ENCODE peak calls at places on chromosomes 6 and 20, in eight cellular contexts. One of them, this sample, is unnamed.

GRCh38 chr6:150184850-150185480 is 42.1 kb downstream of the PPP1R14C start:
- DNase-seq in A549: no peak
- DNase-seq in K562: no peak
- DNase-seq in HepG2: no peak
- DNase-seq in endothelial cell of umbilical vein: no peak
- DNase-seq in GM12878: peak
- DNase-seq in H1: no peak
- DNase-seq in HCT116: no peak
- DNase-seq in this sample: no peak

GRCh38 chr6:7112741-7113313 is 5.1 kb downstream of the RREB1 start:
- DNase-seq in HCT116: no peak
- DNase-seq in GM12878: peak
- DNase-seq in endothelial cell of umbilical vein: no peak
- DNase-seq in K562: no peak
- DNase-seq in HepG2: peak
- DNase-seq in A549: no peak
- DNase-seq in H1: no peak
- DNase-seq in this sample: peak

GRCh38 chr6:8549381-8549780 is 114.0 kb upstream of the SLC35B3 start:
- DNase-seq in HCT116: no peak
- DNase-seq in K562: no peak
- DNase-seq in GM12878: no peak
- DNase-seq in A549: no peak
- DNase-seq in endothelial cell of umbilical vein: no peak
- DNase-seq in HepG2: no peak
- DNase-seq in H1: no peak
- DNase-seq in this sample: no peak

GRCh38 chr20:20435453-20435852 is 67.5 kb downstream of the INSM1 start:
- DNase-seq in HepG2: no peak
- DNase-seq in GM12878: no peak
- DNase-seq in HCT116: no peak
- DNase-seq in H1: no peak
- DNase-seq in endothelial cell of umbilical vein: no peak
- DNase-seq in A549: no peak
- DNase-seq in K562: no peak
- DNase-seq in this sample: no peak

GRCh38 chr20:59810376-59811187 is 122.9 kb downstream of the SYCP2 start:
- DNase-seq in K562: peak
- DNase-seq in endothelial cell of umbilical vein: no peak
- DNase-seq in GM12878: no peak
- DNase-seq in A549: no peak
- DNase-seq in HCT116: no peak
- DNase-seq in H1: no peak
- DNase-seq in HepG2: no peak
- DNase-seq in this sample: no peak

GRCh38 chr6:107115695-107116327 is 496 bp upstream of the BEND3 start:
- DNase-seq in HepG2: peak
- DNase-seq in K562: peak
- DNase-seq in endothelial cell of umbilical vein: peak
- DNase-seq in H1: no peak
- DNase-seq in GM12878: no peak
- DNase-seq in HCT116: no peak
- DNase-seq in A549: peak
- DNase-seq in this sample: peak

GRCh38 chr20:17657898-17658647 is 24.0 kb downstream of the RRBP1 start:
- DNase-seq in K562: no peak
- DNase-seq in A549: no peak
- DNase-seq in HCT116: no peak
- DNase-seq in endothelial cell of umbilical vein: no peak
- DNase-seq in GM12878: no peak
- DNase-seq in HepG2: no peak
- DNase-seq in H1: no peak
- DNase-seq in this sample: no peak

GRCh38 chr6:35729349-35729678 is 7.5 kb upstream of the ARMC12 start:
- DNase-seq in A549: no peak
- DNase-seq in H1: no peak
- DNase-seq in endothelial cell of umbilical vein: no peak
- DNase-seq in HepG2: no peak
- DNase-seq in K562: no peak
- DNase-seq in GM12878: no peak
- DNase-seq in HCT116: no peak
- DNase-seq in this sample: no peak

GRCh38 chr6:33960345-33961313 is 156.8 kb upstream of the MLN start:
- DNase-seq in K562: no peak
- DNase-seq in H1: no peak
- DNase-seq in GM12878: no peak
- DNase-seq in HCT116: no peak
- DNase-seq in endothelial cell of umbilical vein: no peak
- DNase-seq in HepG2: no peak
- DNase-seq in A549: no peak
- DNase-seq in this sample: no peak

GRCh38 chr6:107819217-107819616 is 4.9 kb downstream of the SCML4 start:
- DNase-seq in endothelial cell of umbilical vein: no peak
- DNase-seq in H1: no peak
- DNase-seq in HCT116: no peak
- DNase-seq in HepG2: no peak
- DNase-seq in A549: no peak
- DNase-seq in GM12878: no peak
- DNase-seq in K562: no peak
- DNase-seq in this sample: no peak

GRCh38 chr20:4305091-4305490 is 289.7 kb upstream of the RNF24 start:
- DNase-seq in endothelial cell of umbilical vein: no peak
- DNase-seq in HepG2: no peak
- DNase-seq in A549: no peak
- DNase-seq in K562: no peak
- DNase-seq in HCT116: no peak
- DNase-seq in GM12878: no peak
- DNase-seq in H1: no peak
- DNase-seq in this sample: no peak

GRCh38 chr6:110181131-110182027 is 1.2 kb downstream of the CDC40 start:
- DNase-seq in K562: no peak
- DNase-seq in GM12878: no peak
- DNase-seq in endothelial cell of umbilical vein: peak
- DNase-seq in A549: no peak
- DNase-seq in H1: no peak
- DNase-seq in HCT116: no peak
- DNase-seq in HepG2: no peak
- DNase-seq in this sample: peak

GRCh38 chr20:438581-439469 is 23.5 kb downstream of the TBC1D20 start:
- DNase-seq in endothelial cell of umbilical vein: peak
- DNase-seq in K562: no peak
- DNase-seq in HepG2: no peak
- DNase-seq in H1: no peak
- DNase-seq in GM12878: peak
- DNase-seq in HCT116: no peak
- DNase-seq in A549: no peak
- DNase-seq in this sample: no peak

GRCh38 chr6:128723667-128724066 is 159.3 kb upstream of the LAMA2 start:
- DNase-seq in A549: no peak
- DNase-seq in HepG2: no peak
- DNase-seq in endothelial cell of umbilical vein: no peak
- DNase-seq in HCT116: no peak
- DNase-seq in GM12878: no peak
- DNase-seq in H1: no peak
- DNase-seq in K562: no peak
- DNase-seq in this sample: no peak

GRCh38 chr6:53734473-53735299 is 60.1 kb upstream of the LRRC1 start:
- DNase-seq in K562: no peak
- DNase-seq in H1: peak
- DNase-seq in endothelial cell of umbilical vein: peak
- DNase-seq in GM12878: peak
- DNase-seq in HepG2: peak
- DNase-seq in HCT116: peak
- DNase-seq in A549: peak
- DNase-seq in this sample: peak

GRCh38 chr6:32189082-32189741 is 790 bp downstream of the PBX2 start:
- DNase-seq in HepG2: no peak
- DNase-seq in K562: no peak
- DNase-seq in GM12878: no peak
- DNase-seq in HCT116: no peak
- DNase-seq in A549: no peak
- DNase-seq in endothelial cell of umbilical vein: no peak
- DNase-seq in H1: no peak
- DNase-seq in this sample: no peak

GRCh38 chr20:2136275-2136674 is 34.6 kb downstream of the STK35 start:
- DNase-seq in GM12878: no peak
- DNase-seq in HCT116: no peak
- DNase-seq in endothelial cell of umbilical vein: no peak
- DNase-seq in HepG2: no peak
- DNase-seq in H1: no peak
- DNase-seq in A549: no peak
- DNase-seq in K562: no peak
- DNase-seq in this sample: no peak

GRCh38 chr6:14730654-14731053 is 515.2 kb upstream of the JARID2 start:
- DNase-seq in H1: no peak
- DNase-seq in K562: no peak
- DNase-seq in GM12878: no peak
- DNase-seq in A549: no peak
- DNase-seq in endothelial cell of umbilical vein: no peak
- DNase-seq in HCT116: no peak
- DNase-seq in HepG2: no peak
- DNase-seq in this sample: no peak

GRCh38 chr6:767755-768512 is 75.0 kb upstream of the EXOC2 start:
- DNase-seq in HCT116: no peak
- DNase-seq in endothelial cell of umbilical vein: no peak
- DNase-seq in HepG2: no peak
- DNase-seq in A549: no peak
- DNase-seq in GM12878: no peak
- DNase-seq in H1: no peak
- DNase-seq in K562: no peak
- DNase-seq in this sample: no peak

GRCh38 chr6:13229205-13230085 is 98.9 kb downstream of the TBC1D7 start:
- DNase-seq in H1: no peak
- DNase-seq in endothelial cell of umbilical vein: no peak
- DNase-seq in HCT116: peak
- DNase-seq in A549: peak
- DNase-seq in K562: no peak
- DNase-seq in GM12878: peak
- DNase-seq in HepG2: peak
- DNase-seq in this sample: no peak

DNA sequence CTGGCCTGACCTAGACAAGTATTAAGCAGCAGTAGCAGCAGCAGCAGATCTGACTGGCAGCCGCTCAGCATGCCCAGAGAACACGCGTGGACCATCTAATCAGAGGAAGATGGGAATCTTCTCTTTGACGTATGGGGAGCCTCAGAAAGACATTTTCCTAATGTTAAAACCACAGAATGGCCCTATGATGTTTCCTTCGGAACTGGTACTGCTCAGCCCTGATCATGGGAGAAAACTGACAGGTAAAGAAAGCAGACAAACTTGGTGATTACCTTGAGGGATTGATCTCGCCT is 6.2 kb downstream of the PSMA7 start:
- DNase-seq in HCT116: no peak
- DNase-seq in H1: no peak
- DNase-seq in endothelial cell of umbilical vein: no peak
- DNase-seq in A549: no peak
- DNase-seq in K562: no peak
- DNase-seq in GM12878: no peak
- DNase-seq in HepG2: no peak
- DNase-seq in this sample: no peak
- TF ChIP-seq POLR2A in HCT116: no peak
- TF ChIP-seq POLR2A in H1: no peak
- TF ChIP-seq POLR2A in endothelial cell of umbilical vein: no peak
- TF ChIP-seq POLR2A in A549: no peak
- TF ChIP-seq POLR2A in K562: no peak
- TF ChIP-seq POLR2A in GM12878: no peak
- TF ChIP-seq POLR2A in HepG2: peak
- TF ChIP-seq POLR2A in this sample: no peak

GRCh38 chr6:37583261-37583660 is 83.6 kb upstream of the CCDC167 start:
- DNase-seq in K562: no peak
- DNase-seq in HepG2: no peak
- DNase-seq in H1: no peak
- DNase-seq in A549: no peak
- DNase-seq in GM12878: no peak
- DNase-seq in HCT116: no peak
- DNase-seq in endothelial cell of umbilical vein: no peak
- DNase-seq in this sample: peak
- TF ChIP-seq MAX in K562: no peak
- TF ChIP-seq MAX in HepG2: no peak
- TF ChIP-seq MAX in H1: no peak
- TF ChIP-seq MAX in A549: no peak
- TF ChIP-seq MAX in GM12878: no peak
- TF ChIP-seq MAX in HCT116: no peak
- TF ChIP-seq MAX in endothelial cell of umbilical vein: no peak
- TF ChIP-seq MAX in this sample: no peak

DNA sequence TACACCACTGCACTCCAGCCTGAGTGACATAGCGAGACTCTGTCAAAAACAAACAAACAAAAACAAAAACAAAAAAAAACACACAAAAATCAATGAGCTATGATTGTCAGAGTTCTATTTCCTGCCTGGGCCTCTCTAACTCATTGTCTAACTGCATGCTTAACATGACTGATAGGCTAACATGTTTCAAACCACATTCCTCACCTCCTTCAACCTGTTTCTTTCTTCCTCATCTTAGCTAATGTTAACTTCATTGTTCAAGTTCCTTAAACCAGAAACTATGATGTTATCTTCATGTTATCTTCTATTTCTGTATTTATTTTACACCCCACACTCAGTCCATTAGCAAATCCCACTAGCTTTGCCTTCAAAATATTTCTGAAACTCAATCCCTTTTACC is 41.5 kb downstream of the BEND6 start:
- DNase-seq in HCT116: no peak
- DNase-seq in K562: no peak
- DNase-seq in A549: no peak
- DNase-seq in HepG2: no peak
- DNase-seq in H1: no peak
- DNase-seq in GM12878: no peak
- DNase-seq in endothelial cell of umbilical vein: no peak
- DNase-seq in this sample: no peak
- TF ChIP-seq POLR2A in HCT116: no peak
- TF ChIP-seq POLR2A in K562: no peak
- TF ChIP-seq POLR2A in A549: no peak
- TF ChIP-seq POLR2A in HepG2: no peak
- TF ChIP-seq POLR2A in H1: no peak
- TF ChIP-seq POLR2A in GM12878: no peak
- TF ChIP-seq POLR2A in endothelial cell of umbilical vein: no peak
- TF ChIP-seq POLR2A in this sample: no peak

DNA sequence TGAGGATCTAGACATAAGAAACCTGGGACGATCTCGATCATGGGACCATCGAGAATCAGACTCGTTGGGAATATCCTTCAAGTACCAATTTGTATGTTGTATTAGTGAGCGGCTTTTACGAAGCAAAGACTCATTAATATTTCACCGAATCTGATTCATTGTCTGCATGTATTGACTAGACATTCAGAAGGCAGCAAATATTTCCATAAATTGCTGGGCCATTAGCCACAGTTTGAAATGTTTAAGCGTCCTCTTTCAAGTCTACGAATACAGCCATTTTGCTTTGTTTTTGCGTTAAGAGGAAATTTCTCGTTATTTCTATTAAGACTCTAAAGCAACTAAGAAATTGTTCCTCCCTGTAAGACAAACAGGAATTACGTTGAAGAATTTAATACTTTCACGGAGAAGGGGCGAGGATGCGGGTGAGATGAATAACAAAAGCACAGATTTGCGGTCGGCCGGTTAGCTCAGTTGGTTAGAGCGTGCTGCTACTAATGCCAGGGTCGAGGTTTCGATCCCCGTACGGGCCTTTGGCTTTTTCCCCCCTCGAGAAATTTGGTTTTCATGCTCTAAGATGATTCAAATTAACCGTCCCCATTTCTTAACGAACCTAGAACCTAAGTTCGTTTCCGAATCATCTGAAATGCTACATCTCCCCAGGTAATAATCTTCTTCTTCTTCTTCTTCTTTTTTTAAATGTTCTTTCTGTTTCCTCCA is 18.5 kb downstream of the POM121L2 start:
- DNase-seq in HCT116: peak
- DNase-seq in A549: no peak
- DNase-seq in GM12878: no peak
- DNase-seq in endothelial cell of umbilical vein: no peak
- DNase-seq in HepG2: peak
- DNase-seq in K562: peak
- DNase-seq in H1: no peak
- DNase-seq in this sample: no peak
- TF ChIP-seq MAX in HCT116: no peak
- TF ChIP-seq MAX in A549: no peak
- TF ChIP-seq MAX in GM12878: no peak
- TF ChIP-seq MAX in endothelial cell of umbilical vein: no peak
- TF ChIP-seq MAX in HepG2: no peak
- TF ChIP-seq MAX in K562: no peak
- TF ChIP-seq MAX in H1: no peak
- TF ChIP-seq MAX in this sample: no peak